ENCODE peak calls at places on chromosomes 6 and 20, in six cellular contexts. X, F, S, A, W and N are unnamed samples.

GRCh38 chr6:29676981-29677601 is 3.9 kb downstream of the ZFP57 start:
- DNase-seq in X (no peak), F (no peak), S (no peak), A (no peak), W (no peak), N (no peak)

GRCh38 chr20:35490736-35491181 is 35.4 kb downstream of the CEP250 start:
- DNase-seq in X (peak), F (no peak), S (no peak), A (no peak), W (no peak), N (no peak)

GRCh38 chr6:121826156-121826810 is 390.8 kb downstream of the GJA1 start:
- DNase-seq in X (no peak), F (no peak), S (no peak), A (peak), W (no peak), N (no peak)

GRCh38 chr20:52204136-52204535 is 12.6 kb upstream of the ZFP64 start:
- DNase-seq in X (no peak), F (no peak), S (peak), A (peak), W (no peak), N (no peak)

GRCh38 chr6:27617700-27618689 is 145.1 kb upstream of the ZNF184 start:
- DNase-seq in X (no peak), F (peak), S (peak), A (peak), W (no peak), N (no peak)

GRCh38 chr6:69913361-69913760 is 47.0 kb downstream of the COL19A1 start:
- DNase-seq in X (no peak), F (no peak), S (no peak), A (no peak), W (no peak), N (no peak)

GRCh38 chr6:112337209-112337638 is 9.9 kb upstream of the RFPL4B start:
- DNase-seq in X (no peak), F (peak), S (peak), A (peak), W (peak), N (peak)

GRCh38 chr6:98514073-98514720 is 320.2 kb upstream of the POU3F2 start:
- DNase-seq in X (no peak), F (no peak), S (no peak), A (no peak), W (no peak), N (no peak)

GRCh38 chr6:166589786-166590574 is 3.5 kb upstream of the RAMACL start:
- DNase-seq in X (no peak), F (no peak), S (no peak), A (no peak), W (no peak), N (no peak)

GRCh38 chr20:5349448-5349847 is 32.7 kb upstream of the PROKR2 start:
- DNase-seq in X (no peak), F (no peak), S (no peak), A (no peak), W (no peak), N (no peak)

GRCh38 chr6:108027054-108027453 is 47.5 kb downstream of the OSTM1 start:
- DNase-seq in X (no peak), F (no peak), S (no peak), A (no peak), W (no peak), N (no peak)

DNA sequence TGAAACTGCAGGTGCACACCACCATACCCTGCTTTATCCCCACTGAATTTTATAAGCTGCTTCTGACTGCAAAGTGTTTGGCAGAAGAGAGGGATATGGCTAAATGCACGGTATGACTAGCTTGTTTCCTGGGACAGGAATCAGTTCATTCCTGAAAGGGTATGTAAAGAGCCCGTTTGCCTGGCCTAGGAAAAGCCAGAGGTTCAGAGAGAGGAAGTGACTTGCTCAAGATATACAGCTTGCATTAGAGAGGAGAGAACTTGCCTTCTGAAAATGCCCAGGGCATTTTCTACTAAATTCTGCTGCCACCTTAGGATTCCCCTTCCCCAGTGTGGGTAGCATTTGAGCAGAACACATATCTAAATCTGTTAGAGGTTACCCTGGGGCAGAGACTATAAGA is 683 bp upstream of the GCNT2 start:
- DNase-seq in X (no peak), F (no peak), S (no peak), A (no peak), W (peak), N (no peak)
- H3K4me3 ChIP-seq in X (peak), F (no peak), S (no peak), A (no peak), W (no peak), N (no peak)

DNA sequence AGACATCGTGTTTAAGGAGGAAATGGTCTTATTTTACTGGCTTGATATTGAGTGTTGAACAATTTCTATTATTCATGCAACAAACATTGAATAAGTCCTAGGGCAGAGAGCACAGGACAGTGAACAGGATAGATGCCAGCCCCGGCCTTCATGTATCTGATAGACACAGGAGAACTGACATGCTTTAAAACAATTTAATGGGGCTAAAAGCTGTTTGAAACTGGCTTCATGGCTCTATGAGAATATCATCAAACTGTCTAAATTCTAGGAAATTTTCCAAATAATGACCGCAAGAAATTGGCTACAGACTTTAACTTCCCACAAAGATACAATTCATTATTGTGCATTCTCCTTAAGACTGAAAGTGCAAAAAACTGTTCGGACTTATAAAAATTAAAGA is 69.0 kb downstream of the ID4 start:
- DNase-seq in X (no peak), F (no peak), S (no peak), A (no peak), W (no peak), N (no peak)
- TF ChIP-seq ZNF274 in X (no peak), F (no peak), S (no peak), A (no peak), W (no peak), N (no peak)

DNA sequence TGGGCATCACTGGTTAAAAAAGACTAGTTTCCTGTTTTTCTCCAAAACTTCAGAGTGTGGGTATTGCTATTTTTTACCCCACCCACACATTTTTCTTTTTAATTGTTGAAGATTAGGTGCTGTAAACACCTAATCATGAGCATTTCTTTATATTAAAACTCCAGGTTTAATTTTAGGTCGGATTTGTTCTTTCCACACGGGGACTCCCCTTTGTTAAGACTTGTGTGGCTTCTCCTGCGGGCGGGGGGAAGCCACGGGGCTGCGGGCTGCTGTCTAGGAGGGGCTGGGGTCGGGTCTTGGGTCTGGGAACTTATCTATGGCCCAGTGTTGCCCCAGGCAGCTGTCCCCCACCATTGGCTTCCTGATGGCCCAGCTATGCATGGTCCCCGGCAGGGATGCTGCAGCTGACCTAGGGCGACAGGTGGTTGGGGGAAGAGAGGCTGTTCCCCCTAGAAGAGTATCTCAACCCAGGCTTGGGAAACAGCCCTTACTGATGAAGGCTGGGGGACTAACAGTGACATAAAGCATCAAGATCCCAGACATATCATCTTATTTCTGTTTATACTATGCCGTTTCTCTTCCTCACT is 87.3 kb downstream of the HIVEP2 start:
- DNase-seq in X (no peak), F (no peak), S (no peak), A (no peak), W (no peak), N (no peak)
- H3K4me3 ChIP-seq in X (peak), F (no peak), S (no peak), A (no peak), W (no peak), N (no peak)

DNA sequence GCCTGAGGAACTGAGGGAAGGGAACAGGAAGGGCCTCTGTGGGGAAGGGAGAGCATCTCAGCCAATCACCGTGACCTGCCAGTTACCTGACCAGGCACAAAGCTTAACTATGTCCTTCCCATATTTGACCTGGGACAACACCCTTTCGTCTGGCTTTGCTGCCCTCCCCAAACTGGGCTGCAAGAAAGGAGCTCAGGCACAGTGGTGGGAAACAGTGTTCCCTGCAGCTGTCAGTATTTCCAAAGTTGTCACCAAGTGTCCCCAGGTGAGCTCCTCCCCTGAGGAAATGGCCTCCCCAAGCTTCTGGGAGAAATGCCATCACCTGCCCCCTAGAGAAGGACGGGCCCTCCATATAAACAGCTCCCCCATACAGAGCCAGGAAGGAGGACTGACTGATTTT is 17.9 kb downstream of the NCR2 start:
- DNase-seq in X (no peak), F (peak), S (no peak), A (no peak), W (no peak), N (no peak)
- TF ChIP-seq ZNF274 in X (no peak), F (no peak), S (no peak), A (no peak), W (no peak), N (no peak)

GRCh38 chr6:31202259-31203166 is 32.0 kb upstream of the POU5F1 start:
- DNase-seq in X (no peak), F (no peak), S (peak), A (no peak), W (no peak), N (no peak)
- H3K4me3 ChIP-seq in X (peak), F (no peak), S (no peak), A (no peak), W (no peak), N (no peak)

GRCh38 chr6:155330133-155330734 is 15.9 kb upstream of the TFB1M start:
- DNase-seq in X (no peak), F (no peak), S (no peak), A (no peak), W (no peak), N (no peak)

GRCh38 chr6:155330922-155331321 is 16.6 kb upstream of the TFB1M start:
- DNase-seq in X (no peak), F (no peak), S (no peak), A (no peak), W (no peak), N (no peak)

GRCh38 chr6:155329460-155330132 is 15.3 kb upstream of the TFB1M start:
- DNase-seq in X (no peak), F (no peak), S (no peak), A (no peak), W (no peak), N (no peak)

GRCh38 chr6:155335265-155335664 is 21.0 kb upstream of the TFB1M start:
- DNase-seq in X (no peak), F (no peak), S (no peak), A (no peak), W (no peak), N (no peak)

GRCh38 chr6:155333414-155333813 is 19.1 kb upstream of the TFB1M start:
- DNase-seq in X (peak), F (no peak), S (no peak), A (no peak), W (no peak), N (no peak)
- TF ChIP-seq ZNF274 in X (no peak), F (no peak), S (no peak), A (no peak), W (no peak), N (no peak)

DNA sequence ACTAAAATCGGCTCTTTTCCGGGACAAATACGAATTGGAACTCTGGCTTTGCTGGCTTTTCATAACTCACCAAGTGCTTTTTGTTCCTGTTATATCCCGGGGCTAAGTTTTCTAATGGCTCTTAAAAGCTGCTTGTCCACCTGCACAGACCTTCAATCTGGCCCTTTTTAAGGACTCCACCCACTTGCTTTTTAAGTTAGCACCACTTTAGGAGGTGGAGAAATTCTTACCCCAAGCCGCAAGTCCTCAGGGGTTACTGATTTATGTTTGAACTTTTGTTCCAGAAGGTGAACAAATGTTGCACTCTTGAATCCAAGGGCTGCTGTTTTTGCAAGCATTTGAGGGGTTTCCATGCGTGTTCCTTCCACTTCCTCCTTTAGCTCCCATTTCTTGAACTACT is 37.8 kb downstream of the FAM184A start:
- DNase-seq in X (no peak), F (no peak), S (no peak), A (no peak), W (no peak), N (no peak)
- H3K4me3 ChIP-seq in X (no peak), F (no peak), S (no peak), A (no peak), W (no peak), N (no peak)